ENCODE peak calls at places on chromosomes 13 and 19, in six cellular contexts. X is activated naive CD4-positive, alpha-beta T cell treated with anti-CD3 and anti-CD28 coated beads for 36 hours; C is SHP77; Q is NCI-H1092; P is iPS DF 6.9; R is left ventricle myocardium inferior. B is an unnamed sample.

GRCh38 chr13:52454459-52454824 is 836 bp upstream of the CKAP2 start:
- DNase-seq in P (no peak), Q (no peak), R (no peak), C (peak; percentile 70), X (peak; percentile 38), B (no peak)

GRCh38 chr19:3324405-3324856 is 42.0 kb upstream of the NFIC start:
- DNase-seq in P (no peak), C (no peak), R (peak; percentile 53), X (peak; percentile 90), Q (no peak), B (no peak)

GRCh38 chr19:1274081-1274851 is 1.1 kb upstream of the FAM174C start:
- DNase-seq in R (no peak), X (no peak), P (no peak), Q (no peak), C (no peak), B (no peak)

GRCh38 chr13:111460548-111461444 is 140.4 kb downstream of the TEX29 start:
- DNase-seq in P (peak; percentile 35), C (peak; percentile 84), Q (peak; percentile 88), R (no peak), X (peak; percentile 32), B (peak; percentile 75)

GRCh38 chr19:30842926-30843325 is 470.7 kb downstream of the ZNF536 start:
- DNase-seq in R (no peak), C (no peak), Q (no peak), P (no peak), X (no peak), B (no peak)

GRCh38 chr19:41799444-41800000 is 3.1 kb downstream of the CEACAM3 start:
- DNase-seq in R (no peak), Q (no peak), X (no peak), P (no peak), C (no peak), B (no peak)

GRCh38 chr13:32538234-32538620 is 368 bp downstream of the N4BP2L2 start:
- DNase-seq in C (peak; percentile 31), R (peak; percentile 18), X (no peak), P (no peak), Q (no peak), B (no peak)

GRCh38 chr13:65597839-65598818 is 1632.0 kb downstream of the PCDH9 start:
- DNase-seq in X (no peak), R (no peak), Q (no peak), P (no peak), C (no peak), B (no peak)

GRCh38 chr19:35868172-35868822 is at the start of gene APLP1:
- DNase-seq in C (peak; percentile 56), P (no peak), Q (no peak), X (peak; percentile 70), R (peak; percentile 74), B (peak; percentile 62)